ENCODE peak calls at places on chromosomes 6 and 20, in seven cellular contexts. Z, A, G, F, T, W and R are unnamed samples.
A peak's percentile ranks its signal among the peaks of the same experiment; 100 is the strongest.

GRCh38 chr20:40778894-40779496 is 90.0 kb upstream of the MAFB start:
- DNase-seq in Z (no peak), A (no peak), G (no peak), F (no peak), T (no peak), W (no peak), R (no peak)

GRCh38 chr6:31402324-31403282 is 792 bp upstream of the MICA start:
- DNase-seq in Z (peak; percentile 20), A (no peak), G (no peak), F (peak; percentile 13), T (no peak), W (no peak), R (no peak)

GRCh38 chr6:134175532-134176282 is 123.3 kb upstream of the SLC2A12 start:
- DNase-seq in Z (peak; percentile 87), A (no peak), G (no peak), F (peak; percentile 36), T (peak; percentile 56), W (peak; percentile 71), R (peak; percentile 68)

GRCh38 chr20:33963756-33964155 is 30.0 kb upstream of the RALY start:
- DNase-seq in Z (no peak), A (no peak), G (no peak), F (no peak), T (no peak), W (no peak), R (no peak)

GRCh38 chr6:15927531-15928230 is 201.2 kb upstream of the MYLIP start:
- DNase-seq in Z (no peak), A (no peak), G (no peak), F (no peak), T (no peak), W (no peak), R (no peak)

GRCh38 chr6:42419490-42420280 is 32.0 kb downstream of the TRERF1 start:
- DNase-seq in Z (no peak), A (no peak), G (no peak), F (no peak), T (no peak), W (no peak), R (no peak)

GRCh38 chr20:1427457-1428054 is 34.7 kb upstream of the FKBP1A start:
- DNase-seq in Z (peak; percentile 46), A (no peak), G (no peak), F (no peak), T (no peak), W (no peak), R (no peak)

GRCh38 chr6:87366428-87366827 is 21.8 kb downstream of the C6orf163 start:
- DNase-seq in Z (peak; percentile 31), A (no peak), G (no peak), F (no peak), T (no peak), W (no peak), R (no peak)

GRCh38 chr20:50886184-50886790 is 45.0 kb downstream of the ADNP start:
- DNase-seq in Z (peak; percentile 11), A (no peak), G (no peak), F (no peak), T (no peak), W (no peak), R (no peak)

GRCh38 chr6:49892280-49892679 is 25.9 kb upstream of the CRISP1 start:
- DNase-seq in Z (no peak), A (no peak), G (no peak), F (no peak), T (no peak), W (no peak), R (no peak)

GRCh38 chr6:45969883-45970282 is 45.8 kb downstream of the CLIC5 start:
- DNase-seq in Z (no peak), A (no peak), G (no peak), F (no peak), T (no peak), W (no peak), R (no peak)

GRCh38 chr6:132304891-132305305 is 96.4 kb downstream of the MOXD1 start:
- DNase-seq in Z (no peak), A (no peak), G (no peak), F (no peak), T (no peak), W (no peak), R (no peak)

GRCh38 chr6:79687759-79688158 is 56.6 kb downstream of the SH3BGRL2 start:
- DNase-seq in Z (no peak), A (no peak), G (no peak), F (no peak), T (no peak), W (no peak), R (no peak)

GRCh38 chr6:44049163-44049988 is 77.9 kb downstream of the MRPL14 start:
- DNase-seq in Z (peak; percentile 62), A (no peak), G (no peak), F (no peak), T (no peak), W (no peak), R (no peak)

GRCh38 chr6:138596126-138596525 is 96.8 kb upstream of the NHSL1 start:
- DNase-seq in Z (no peak), A (no peak), G (no peak), F (no peak), T (no peak), W (no peak), R (no peak)

GRCh38 chr6:45326698-45327417 is 1.3 kb upstream of the RUNX2 start:
- DNase-seq in Z (no peak), A (no peak), G (no peak), F (no peak), T (no peak), W (no peak), R (no peak)

GRCh38 chr20:63625771-63626423 is 1.0 kb downstream of the GMEB2 start:
- DNase-seq in Z (no peak), A (no peak), G (no peak), F (no peak), T (no peak), W (peak; percentile 42), R (no peak)

GRCh38 chr6:39922821-39923220 is 11.4 kb downstream of the MOCS1 start:
- DNase-seq in Z (no peak), A (no peak), G (no peak), F (no peak), T (no peak), W (no peak), R (no peak)

GRCh38 chr6:30849903-30850651 is 34.2 kb upstream of the DDR1 start:
- DNase-seq in Z (no peak), A (no peak), G (no peak), F (no peak), T (no peak), W (no peak), R (no peak)